ENCODE peak calls at places on chromosomes 5 and 9, in nine cellular contexts. I is HepG2, A is Karpas-422, H is HCT116, G is OCI-LY7, M is MM.1S, D is fibroblast of lung, S is GM23338, C is hepatocyte. T is an unnamed sample. For H3K79me2, the result is how much of the 10 kb centered on the place peaks cover.

GRCh38 chr5:11072556-11072955 is 311.5 kb upstream of the DAP start:
- DNase-seq in M (no peak), S (no peak), I (no peak), C (no peak), D (no peak), H (no peak), A (no peak), G (no peak), T (no peak)

GRCh38 chr9:127907867-127908659 is 8.7 kb upstream of the ST6GALNAC6 start:
- DNase-seq in C (no peak), A (no peak), G (no peak), I (no peak), S (no peak), D (no peak), H (no peak), M (no peak), T (no peak)

GRCh38 chr5:172048539-172049101 is 42.2 kb upstream of the FBXW11 start:
- DNase-seq in S (no peak), H (no peak), A (no peak), C (no peak), I (no peak), D (peak), G (no peak), M (no peak), T (no peak)

GRCh38 chr9:130237071-130237470 is 28.5 kb upstream of the HMCN2 start:
- DNase-seq in D (no peak), I (no peak), H (no peak), M (no peak), C (no peak), G (no peak), A (no peak), S (no peak), T (no peak)

GRCh38 chr5:120388016-120388781 is 75.9 kb upstream of the PRR16 start:
- DNase-seq in I (no peak), D (peak), C (no peak), M (peak), G (no peak), H (no peak), A (no peak), S (no peak), T (peak)

GRCh38 chr9:126695186-126696090 is 81.7 kb downstream of the LMX1B start:
- DNase-seq in I (no peak), S (no peak), A (no peak), D (no peak), C (no peak), G (no peak), H (no peak), M (no peak), T (no peak)

GRCh38 chr9:119216891-119217290 is 152.3 kb downstream of the BRINP1 start:
- DNase-seq in A (no peak), I (no peak), D (no peak), H (no peak), S (no peak), G (no peak), M (no peak), C (peak), T (peak)

GRCh38 chr5:53616939-53617549 is 56.6 kb downstream of the NDUFS4 start:
- DNase-seq in C (no peak), S (peak), I (no peak), G (no peak), H (no peak), A (peak), D (no peak), M (no peak), T (peak)

GRCh38 chr5:55711531-55712022 is 547 bp downstream of the SLC38A9 start:
- DNase-seq in C (peak), I (no peak), D (no peak), H (no peak), G (no peak), S (no peak), A (no peak), M (no peak), T (peak)

GRCh38 chr5:116273458-116274242 is 188.8 kb downstream of the COMMD10 start:
- DNase-seq in D (peak), G (no peak), C (no peak), M (no peak), A (no peak), I (no peak), H (no peak), S (no peak), T (peak)

GRCh38 chr9:109793196-109793595 is 13.2 kb downstream of the PALM2AKAP2 start:
- DNase-seq in C (peak), G (no peak), H (no peak), A (no peak), I (no peak), D (peak), M (no peak), S (no peak), T (peak)

GRCh38 chr9:98118640-98119601 is at the start of gene TRIM14:
- DNase-seq in I (peak), A (peak), D (peak), C (peak), G (peak), M (peak), S (peak), H (peak), T (peak)

GRCh38 chr5:138705007-138705406 is 48.2 kb upstream of the CTNNA1 start:
- DNase-seq in S (no peak), I (no peak), C (no peak), M (no peak), D (no peak), A (no peak), G (no peak), H (no peak), T (no peak)

GRCh38 chr9:73869261-73869660 is 627.9 kb upstream of the RORB start:
- DNase-seq in D (peak), I (peak), H (no peak), A (no peak), M (peak), S (no peak), G (peak), C (peak), T (peak)

GRCh38 chr5:139903805-139904565 is 108.4 kb downstream of the PSD2 start:
- DNase-seq in I (no peak), H (no peak), G (no peak), A (no peak), M (no peak), S (peak), C (peak), D (no peak), T (peak)

GRCh38 chr5:135179308-135179980 is 145.4 kb upstream of the PITX1 start:
- DNase-seq in A (no peak), H (no peak), M (no peak), I (peak), S (peak), D (no peak), C (no peak), G (peak), T (no peak)

GRCh38 chr5:136703706-136704105 is 338.4 kb upstream of the TRPC7 start:
- DNase-seq in A (no peak), M (no peak), D (no peak), S (no peak), H (no peak), G (no peak), C (no peak), I (no peak), T (no peak)

GRCh38 chr9:95336281-95336680 is 18.8 kb upstream of the FANCC start:
- DNase-seq in D (no peak), M (no peak), A (peak), S (peak), C (peak), H (no peak), I (peak), G (peak), T (peak)

GRCh38 chr9:81032030-81032572 is 657.2 kb downstream of the TLE1 start:
- DNase-seq in C (peak), D (peak), M (peak), S (no peak), G (peak), A (no peak), I (peak), H (no peak), T (peak)

GRCh38 chr5:112973036-112973435 is 3.6 kb upstream of the DCP2 start:
- DNase-seq in A (no peak), H (no peak), S (no peak), G (no peak), M (no peak), D (no peak), C (no peak), I (no peak), T (no peak)

GRCh38 chr5:7246312-7246711 is 149.6 kb upstream of the ADCY2 start:
- DNase-seq in I (no peak), S (no peak), D (no peak), H (no peak), M (no peak), G (no peak), A (no peak), C (no peak), T (no peak)

GRCh38 chr5:17218353-17219005 is 1.0 kb downstream of the BASP1 start:
- DNase-seq in D (peak), G (peak), H (no peak), M (peak), S (peak), A (peak), C (peak), I (no peak), T (peak)

GRCh38 chr5:142472306-142472951 is 147.6 kb upstream of the SPRY4 start:
- DNase-seq in D (peak), H (peak), M (no peak), A (no peak), C (peak), G (no peak), S (no peak), I (peak), T (peak)

GRCh38 chr5:83026507-83026906 is 50.7 kb downstream of the TMEM167A start:
- DNase-seq in M (no peak), S (peak), C (peak), A (no peak), H (no peak), G (no peak), I (no peak), D (no peak), T (no peak)

GRCh38 chr9:91646702-91647101 is 223.1 kb upstream of the NFIL3 start:
- DNase-seq in G (no peak), C (no peak), H (no peak), I (no peak), A (no peak), S (no peak), D (no peak), M (no peak), T (no peak)

GRCh38 chr9:29740518-29740917 is 2167.2 kb upstream of the C9orf72 start:
- DNase-seq in S (no peak), M (no peak), G (no peak), H (no peak), C (no peak), I (no peak), D (no peak), A (no peak), T (no peak)

GRCh38 chr5:127936439-127936972 is 147.1 kb upstream of the SLC12A2 start:
- DNase-seq in G (no peak), I (no peak), D (no peak), M (no peak), S (no peak), H (no peak), A (no peak), C (no peak), T (no peak)

GRCh38 chr9:74443036-74443750 is 53.9 kb upstream of the RORB start:
- DNase-seq in A (no peak), I (no peak), M (no peak), H (no peak), G (no peak), C (no peak), D (no peak), S (no peak), T (peak)

GRCh38 chr9:134699343-134699740 is 57.7 kb downstream of the COL5A1 start:
- DNase-seq in S (no peak), G (no peak), D (peak), I (no peak), A (no peak), C (no peak), M (no peak), H (no peak), T (no peak)

GRCh38 chr5:103526164-103526915 is 36.2 kb downstream of the NUDT12 start:
- DNase-seq in A (no peak), D (peak), S (no peak), G (no peak), I (no peak), H (no peak), M (no peak), C (no peak), T (peak)

GRCh38 chr9:133238851-133239532 is 29.9 kb upstream of the OBP2B start:
- DNase-seq in D (peak), H (peak), I (peak), C (peak), S (peak), M (no peak), A (peak), G (peak), T (peak)

GRCh38 chr5:158195811-158196210 is 336.9 kb upstream of the CLINT1 start:
- DNase-seq in I (no peak), H (no peak), C (no peak), S (no peak), A (no peak), M (no peak), D (no peak), G (peak), T (no peak)

GRCh38 chr5:145689235-145689634 is 145.9 kb downstream of the PRELID2 start:
- DNase-seq in M (peak), C (no peak), I (no peak), A (peak), H (no peak), D (no peak), G (no peak), S (no peak), T (no peak)

GRCh38 chr5:59607126-59607807 is 286.3 kb downstream of the PDE4D start:
- DNase-seq in G (no peak), A (no peak), C (no peak), S (peak), H (no peak), M (no peak), D (no peak), I (no peak), T (peak)

GRCh38 chr5:43017438-43017820 is 22.7 kb downstream of the ANXA2R start:
- DNase-seq in H (no peak), C (peak), I (peak), D (peak), G (peak), A (peak), M (no peak), S (no peak), T (peak)

GRCh38 chr9:20208951-20209350 is 413.3 kb downstream of the MLLT3 start:
- DNase-seq in I (no peak), S (no peak), A (no peak), D (no peak), G (no peak), M (no peak), H (no peak), C (no peak), T (no peak)

GRCh38 chr9:99433555-99433954 is 211.5 kb downstream of the SEC61B start:
- DNase-seq in H (peak), G (peak), A (peak), C (peak), D (peak), S (no peak), I (peak), M (no peak), T (peak)

GRCh38 chr5:178496661-178497060 is 93.5 kb downstream of the COL23A1 start:
- DNase-seq in A (no peak), G (no peak), H (no peak), S (no peak), I (no peak), D (no peak), C (no peak), M (no peak), T (no peak)

GRCh38 chr5:158538506-158539074 is 561.1 kb downstream of the EBF1 start:
- DNase-seq in M (peak), I (no peak), A (no peak), C (no peak), S (peak), G (peak), D (no peak), H (no peak), T (no peak)

GRCh38 chr9:122262073-122262472 is 2.6 kb downstream of the RBM18 start:
- DNase-seq in S (no peak), M (no peak), H (no peak), A (no peak), D (no peak), I (no peak), G (no peak), C (no peak), T (no peak)

GRCh38 chr9:122263699-122264349 is 816 bp downstream of the RBM18 start:
- DNase-seq in I (no peak), H (no peak), M (peak), D (peak), A (peak), G (peak), C (peak), S (no peak), T (peak)

GRCh38 chr9:122265265-122265900 is 701 bp downstream of the MRRF start:
- DNase-seq in M (peak), I (peak), S (peak), D (peak), H (peak), A (peak), C (peak), G (peak), T (peak)

GRCh38 chr9:122261469-122261881 is 3.2 kb downstream of the RBM18 start:
- DNase-seq in A (no peak), S (no peak), H (no peak), I (peak), D (peak), G (no peak), M (no peak), C (peak), T (peak)

DNA sequence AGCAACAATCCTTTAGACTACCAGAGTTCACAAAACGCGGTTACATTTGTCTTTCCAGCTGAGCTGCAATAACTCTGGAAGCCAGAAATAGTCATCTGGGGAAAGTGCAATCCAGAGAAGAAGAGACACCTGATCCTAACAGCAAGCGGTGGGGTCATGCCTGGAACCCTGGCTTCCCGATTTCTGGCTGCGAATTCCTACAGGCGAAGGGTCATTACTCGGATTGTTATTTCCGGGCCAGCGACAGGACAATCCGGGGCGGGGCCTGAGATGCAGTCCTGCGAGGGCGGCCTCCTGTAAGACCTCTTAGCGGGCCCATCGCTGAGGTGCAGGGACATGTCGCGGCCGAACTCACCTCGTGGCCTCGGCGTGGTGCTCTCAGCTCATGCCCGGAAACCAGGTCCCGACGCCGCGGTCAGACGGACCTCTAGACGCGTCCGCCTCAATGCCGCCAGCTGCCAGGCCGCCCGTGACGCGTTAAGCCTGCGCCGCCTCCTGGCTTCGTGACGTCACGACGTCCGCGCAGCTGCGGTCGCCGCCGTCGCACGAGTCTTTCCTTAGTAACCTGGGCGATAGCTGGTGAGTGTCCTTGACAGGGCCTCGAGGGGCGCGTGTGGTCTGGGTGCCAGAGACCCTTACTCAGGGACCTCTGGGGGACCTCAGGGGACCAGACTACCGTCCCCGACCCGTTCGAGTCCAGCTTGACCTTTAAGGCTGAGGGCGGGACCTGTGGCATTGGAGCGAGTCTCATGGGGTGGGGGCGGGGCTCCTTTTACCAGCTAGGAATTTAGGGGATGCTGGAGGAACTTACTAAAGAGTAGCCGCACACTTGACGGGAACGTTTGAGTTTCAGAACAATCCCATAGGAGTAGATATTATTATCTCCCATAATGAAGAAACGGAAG is at the start of the genes MRRF and RBM18:
- DNase-seq in M (peak), D (peak), I (peak), G (peak), A (peak), S (peak), C (peak), H (peak), T (peak)
- H3K79me2 ChIP-seq in M (half or more), D (under half), I (under half), G (half or more), A (half or more), S (half or more), C (half or more), H (half or more), T (half or more)

GRCh38 chr9:124293712-124294504 is 36.2 kb downstream of the NEK6 start:
- DNase-seq in C (no peak), H (no peak), S (no peak), D (no peak), M (no peak), I (no peak), G (peak), A (peak), T (peak)

GRCh38 chr9:124292696-124293593 is 35.2 kb downstream of the NEK6 start:
- DNase-seq in S (no peak), A (no peak), C (no peak), H (no peak), M (no peak), I (no peak), D (no peak), G (no peak), T (no peak)

GRCh38 chr9:124290053-124290581 is 32.4 kb downstream of the NEK6 start:
- DNase-seq in A (peak), C (no peak), S (no peak), G (peak), I (no peak), D (no peak), M (no peak), H (no peak), T (no peak)

GRCh38 chr9:124290743-124291554 is 33.2 kb downstream of the NEK6 start:
- DNase-seq in M (no peak), S (no peak), C (no peak), H (no peak), I (no peak), A (no peak), G (no peak), D (no peak), T (no peak)

DNA sequence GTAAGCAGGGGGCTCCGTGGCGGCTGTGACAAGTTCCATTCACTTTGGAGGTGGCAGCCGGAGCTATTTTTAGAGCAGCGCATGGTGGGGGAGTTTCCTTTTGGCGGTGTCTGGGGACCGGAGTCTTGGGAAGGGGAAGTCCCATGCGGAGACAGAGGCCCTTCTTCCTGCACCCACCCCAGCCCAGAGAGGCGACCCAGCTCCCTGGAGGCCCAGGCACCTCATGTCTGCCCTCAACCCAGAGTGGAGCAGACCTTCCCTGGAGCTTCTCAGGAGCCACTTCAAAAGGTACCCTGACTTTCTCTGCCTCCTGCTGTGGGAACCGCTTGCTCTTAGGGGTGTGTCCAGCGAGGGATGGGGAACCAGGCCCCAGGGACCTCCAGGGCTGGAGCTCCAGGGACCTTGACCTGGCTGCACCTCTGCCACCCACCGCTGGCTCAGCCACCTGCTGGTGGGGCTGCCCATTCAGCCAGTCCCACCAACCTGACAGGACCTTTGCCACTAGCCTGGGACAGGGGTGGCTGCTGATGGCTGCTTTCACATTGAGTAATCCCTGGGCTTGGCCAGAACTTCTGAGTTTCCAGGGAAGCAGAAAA is 34.1 kb downstream of the NEK6 start:
- DNase-seq in H (no peak), S (no peak), C (no peak), I (peak), D (no peak), A (no peak), M (no peak), G (peak), T (no peak)
- H3K79me2 ChIP-seq in H (under half), S (under half), C (half or more), I (half or more), D (half or more), A (half or more), M (under half), G (under half), T (half or more)

GRCh38 chr5:151082274-151082902 is 1.6 kb upstream of the TNIP1 start:
- DNase-seq in S (peak), H (no peak), G (no peak), M (no peak), D (no peak), I (peak), C (peak), A (peak), T (peak)
- H3K79me2 ChIP-seq in S (under half), H (under half), G (under half), M (half or more), D (under half), I (under half), C (under half), A (under half), T (under half)

GRCh38 chr5:107661038-107661649 is 9.6 kb downstream of the EFNA5 start:
- DNase-seq in D (no peak), S (no peak), A (no peak), C (no peak), G (no peak), M (peak), I (no peak), H (no peak), T (no peak)

GRCh38 chr5:107665036-107665435 is 5.7 kb downstream of the EFNA5 start:
- DNase-seq in M (no peak), H (no peak), C (no peak), I (no peak), S (no peak), G (no peak), A (no peak), D (no peak), T (no peak)

GRCh38 chr5:107663697-107664096 is 7.0 kb downstream of the EFNA5 start:
- DNase-seq in D (no peak), S (no peak), C (no peak), H (no peak), I (no peak), M (no peak), G (no peak), A (no peak), T (no peak)

GRCh38 chr5:107658528-107658927 is 12.2 kb downstream of the EFNA5 start:
- DNase-seq in D (no peak), S (no peak), M (no peak), G (no peak), C (no peak), H (no peak), I (no peak), A (no peak), T (no peak)

GRCh38 chr5:107661650-107662044 is 9.1 kb downstream of the EFNA5 start:
- DNase-seq in D (no peak), A (no peak), H (no peak), I (no peak), G (no peak), M (no peak), S (no peak), C (no peak), T (no peak)
- H3K79me2 ChIP-seq in D (under half), A (under half), H (under half), I (under half), G (under half), M (under half), S (under half), C (half or more), T (under half)